ENCODE peak calls at places on chromosome 12, in five cellular contexts. A is ovary, B is pancreas, S is mammary epithelial cell, F is upper lobe of right lung. H is an unnamed sample. For H3K4me1, the result is how much of the 10 kb centered on the place peaks cover.

GRCh38 chr12:16602412-16602811 is 3.5 kb downstream of the LMO3 start:
- DNase-seq in S (no peak), A (no peak), B (no peak), F (no peak), H (no peak)

GRCh38 chr12:109150124-109150640 is 33.8 kb downstream of the ACACB start:
- DNase-seq in B (no peak), A (no peak), S (no peak), F (no peak), H (no peak)

GRCh38 chr12:8742501-8742900 is 44.7 kb downstream of the RIMKLB start:
- DNase-seq in S (peak), A (no peak), B (no peak), F (no peak), H (no peak)

GRCh38 chr12:106918746-106919145 is 37.0 kb upstream of the TMEM263 start:
- DNase-seq in S (no peak), B (no peak), F (no peak), A (no peak), H (no peak)

GRCh38 chr12:111868676-111869588 is 26.9 kb downstream of the MAPKAPK5 start:
- DNase-seq in B (no peak), F (no peak), S (no peak), A (no peak), H (no peak)

GRCh38 chr12:72499244-72499643 is 227.1 kb downstream of the TRHDE start:
- DNase-seq in A (no peak), B (no peak), S (peak), F (no peak), H (no peak)

GRCh38 chr12:15706010-15706676 is 83.0 kb downstream of the EPS8 start:
- DNase-seq in S (no peak), A (no peak), F (no peak), B (peak), H (no peak)

GRCh38 chr12:127550271-127550670 is 716.7 kb upstream of the TMEM132C start:
- DNase-seq in A (no peak), S (peak), F (no peak), B (no peak), H (no peak)

GRCh38 chr12:9745191-9745590 is 12.3 kb upstream of the CLECL1 start:
- DNase-seq in A (no peak), S (no peak), F (no peak), B (no peak), H (no peak)

GRCh38 chr12:92721668-92722067 is 18.9 kb downstream of the PLEKHG7 start:
- DNase-seq in B (no peak), S (no peak), F (no peak), A (no peak), H (no peak)

GRCh38 chr12:20601668-20602280 is 93.4 kb upstream of the SLCO1C1 start:
- DNase-seq in A (no peak), B (no peak), F (no peak), S (no peak), H (no peak)

GRCh38 chr12:100372846-100373245 is 16.0 kb downstream of the SLC17A8 start:
- DNase-seq in B (no peak), A (no peak), F (no peak), S (no peak), H (no peak)

GRCh38 chr12:60920841-60921495 is 1325.1 kb downstream of the SLC16A7 start:
- DNase-seq in B (no peak), S (peak), F (no peak), A (no peak), H (no peak)

GRCh38 chr12:67818379-67819001 is 169.9 kb downstream of the DYRK2 start:
- DNase-seq in S (no peak), B (no peak), F (no peak), A (no peak), H (no peak)

GRCh38 chr12:29734748-29735147 is 49.0 kb downstream of the TMTC1 start:
- DNase-seq in S (no peak), F (no peak), B (no peak), A (no peak), H (no peak)

GRCh38 chr12:113274848-113275247 is 53.6 kb downstream of the TPCN1 start:
- DNase-seq in S (no peak), A (no peak), F (no peak), B (no peak), H (no peak)

GRCh38 chr12:47650469-47650868 is 55.4 kb downstream of the RPAP3 start:
- DNase-seq in F (no peak), S (no peak), A (no peak), B (no peak), H (no peak)

GRCh38 chr12:29282452-29282851 is 98.5 kb downstream of the ERGIC2 start:
- DNase-seq in B (no peak), F (no peak), A (no peak), S (no peak), H (no peak)

GRCh38 chr12:107405436-107405835 is 280.2 kb upstream of the PWP1 start:
- DNase-seq in S (no peak), F (no peak), B (no peak), A (no peak), H (no peak)

GRCh38 chr12:131673519-131674265 is 37.2 kb upstream of the SFSWAP start:
- DNase-seq in S (peak), F (peak), A (no peak), B (no peak), H (peak)

GRCh38 chr12:6201199-6201608 is 1.0 kb downstream of the CD9 start:
- DNase-seq in F (peak), B (peak), A (no peak), S (no peak), H (peak)

GRCh38 chr12:41486718-41487117 is 298.6 kb downstream of the PDZRN4 start:
- DNase-seq in A (no peak), B (no peak), F (no peak), S (peak), H (no peak)

GRCh38 chr12:47742253-47742825 is 16.3 kb downstream of the RAPGEF3 start:
- DNase-seq in S (no peak), B (peak), F (peak), A (no peak), H (peak)

GRCh38 chr12:88889326-88890110 is 309.2 kb upstream of the KITLG start:
- DNase-seq in A (no peak), S (peak), B (no peak), F (no peak), H (no peak)

DNA sequence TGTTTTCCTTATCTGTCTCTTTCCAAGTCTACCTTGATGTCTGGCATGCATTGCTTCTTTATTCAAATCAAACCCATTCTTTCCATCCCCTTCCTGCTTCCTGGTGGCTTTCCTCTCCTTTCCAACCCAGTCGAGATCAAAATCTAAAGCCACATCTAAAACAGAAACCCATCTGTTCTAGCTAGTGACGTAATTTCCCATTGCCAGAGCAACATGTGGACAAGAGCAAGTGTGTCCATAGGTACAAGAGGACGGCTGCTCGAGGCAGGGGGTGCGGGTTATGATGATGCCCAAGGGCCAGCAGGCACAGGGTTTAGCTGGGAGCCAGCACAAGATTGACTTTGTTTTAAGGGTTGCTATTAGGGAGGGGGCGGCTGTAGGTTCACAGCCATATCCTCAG is 7.0 kb downstream of the KRT80 start:
- DNase-seq in S (no peak), A (no peak), F (no peak), B (no peak), H (no peak)
- H3K4me1 ChIP-seq in S (under half), A (under half), F (under half), B (under half), H (under half)

DNA sequence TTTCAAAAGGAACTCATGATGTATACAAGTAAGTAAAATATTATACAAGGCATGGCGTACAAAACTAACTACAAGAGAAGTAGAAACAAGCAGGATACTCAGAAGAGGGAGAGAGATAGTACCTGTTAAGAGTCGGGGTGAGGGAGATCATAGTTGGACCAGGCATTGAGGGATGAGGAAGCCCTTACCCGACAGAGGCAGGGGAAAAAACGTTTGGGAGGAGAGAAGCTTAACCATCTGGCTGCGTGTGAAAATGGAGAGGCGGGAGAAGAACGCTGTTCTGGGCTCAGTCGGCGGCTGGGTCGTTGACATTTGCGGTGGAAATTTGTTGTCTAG is 575 bp upstream of the FMNL3 start:
- DNase-seq in A (no peak), S (no peak), F (no peak), B (no peak), H (no peak)
- H3K27ac ChIP-seq in A (no peak), S (no peak), F (no peak), B (no peak), H (no peak)

GRCh38 chr12:56838602-56839488 is 75.7 kb downstream of the HSD17B6 start:
- DNase-seq in A (no peak), F (no peak), B (no peak), S (no peak), H (no peak)

GRCh38 chr12:56836800-56837663 is 73.9 kb downstream of the HSD17B6 start:
- DNase-seq in B (no peak), F (no peak), S (peak), A (no peak), H (no peak)

GRCh38 chr12:56833780-56834179 is 70.7 kb downstream of the HSD17B6 start:
- DNase-seq in B (no peak), A (no peak), S (no peak), F (no peak), H (no peak)

GRCh38 chr12:56834886-56835285 is 71.8 kb downstream of the HSD17B6 start:
- DNase-seq in S (no peak), F (no peak), B (no peak), A (no peak), H (no peak)

GRCh38 chr12:56836317-56836716 is 73.2 kb downstream of the HSD17B6 start:
- DNase-seq in F (no peak), S (peak), B (no peak), A (no peak), H (no peak)
- H3K4me1 ChIP-seq in F (under half), S (under half), B (under half), A (under half), H (under half)

DNA sequence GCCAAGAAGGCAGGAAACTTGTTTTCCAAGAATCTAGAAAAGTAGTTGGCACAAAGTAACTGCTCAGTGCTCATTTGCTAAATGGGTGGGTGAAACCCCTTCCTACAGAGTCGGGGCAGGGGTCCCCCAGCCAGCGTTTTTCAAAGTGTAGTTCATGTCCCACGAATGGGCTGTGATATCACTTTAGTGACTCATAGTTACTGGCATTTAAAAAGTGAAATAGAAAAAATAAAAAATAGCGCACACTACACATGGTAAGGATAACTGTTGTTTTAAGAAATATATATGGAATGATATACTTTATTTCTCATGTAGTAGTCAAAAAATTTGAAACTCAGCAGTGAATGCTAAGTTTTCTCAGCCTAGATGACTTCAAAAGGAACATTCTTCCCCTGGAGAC is 250.4 kb downstream of the CHST11 start:
- DNase-seq in A (no peak), F (no peak), B (no peak), S (no peak), H (peak)
- H3K27ac ChIP-seq in A (no peak), F (no peak), B (no peak), S (no peak), H (no peak)

GRCh38 chr12:120121766-120122293 is 5.3 kb upstream of the RAB35 start:
- DNase-seq in S (no peak), A (no peak), B (no peak), F (no peak), H (no peak)
- H3K4me1 ChIP-seq in S (under half), A (under half), B (under half), F (under half), H (under half)

DNA sequence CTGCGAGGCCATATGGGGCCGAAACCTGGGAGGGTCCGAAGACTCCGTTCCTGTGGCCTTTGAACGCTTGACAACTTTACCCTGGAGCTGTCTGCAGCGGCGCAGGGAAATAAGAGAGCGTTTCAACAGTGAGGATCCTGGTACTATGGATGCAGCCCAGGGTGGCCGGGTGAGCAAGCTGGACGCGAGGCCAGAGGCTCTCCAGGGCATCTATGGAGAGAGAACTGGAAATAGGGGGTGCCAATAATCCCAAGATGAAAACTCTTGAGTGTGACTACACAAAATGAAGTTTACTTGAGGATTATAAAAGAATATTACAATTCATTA is 1.1 kb upstream of the ABCC9 start:
- DNase-seq in A (no peak), F (no peak), B (no peak), S (no peak), H (no peak)
- H3K27ac ChIP-seq in A (peak), F (peak), B (no peak), S (no peak), H (no peak)

GRCh38 chr12:116808113-116808786 is 70.1 kb downstream of the RNFT2 start:
- DNase-seq in B (no peak), A (no peak), F (no peak), S (no peak), H (no peak)
- H3K4me1 ChIP-seq in B (under half), A (under half), F (under half), S (under half), H (under half)

DNA sequence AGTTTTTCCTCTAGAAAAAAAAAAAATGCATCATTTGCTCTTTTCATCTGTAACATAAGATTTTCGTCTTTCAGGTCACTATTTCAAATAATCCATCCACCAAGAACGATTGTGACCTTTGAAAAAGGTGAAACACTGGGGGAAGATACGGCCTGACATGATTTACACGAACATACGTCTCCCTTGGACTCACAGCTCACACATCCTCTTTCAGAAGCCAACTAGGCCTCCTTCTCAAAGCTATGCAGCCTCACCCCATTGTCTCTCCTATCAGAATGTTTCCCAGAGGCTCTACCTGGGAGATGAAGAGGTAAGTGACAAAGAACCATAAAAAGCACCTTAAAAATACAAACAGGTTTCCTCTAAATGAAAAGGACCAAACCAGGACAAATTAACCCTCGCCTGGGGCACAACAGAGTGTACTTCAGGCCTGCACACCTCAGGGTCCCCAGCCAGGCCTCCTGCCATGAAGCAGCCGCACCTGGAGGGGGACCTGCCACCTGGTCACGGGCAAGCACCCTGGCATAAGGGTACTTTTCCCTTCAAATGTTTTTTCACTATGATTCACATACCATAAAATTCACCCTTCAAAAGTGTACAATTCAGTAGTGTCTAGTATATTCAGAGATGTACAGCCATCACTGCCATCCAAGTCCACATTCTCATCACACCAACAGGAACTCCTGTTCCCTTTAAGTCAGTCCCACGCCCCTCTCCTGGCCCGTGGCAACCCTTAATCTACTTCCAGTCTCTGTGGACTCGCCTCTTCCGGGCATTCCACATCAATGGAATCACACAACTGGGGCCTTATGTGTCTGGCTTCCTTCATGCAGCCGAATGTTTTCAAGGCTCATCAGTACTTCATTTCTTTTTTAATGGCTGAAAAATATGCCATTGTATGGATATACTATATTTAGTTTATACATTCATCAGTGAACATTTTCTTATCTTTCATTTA is 5.4 kb downstream of the SLC15A4 start:
- DNase-seq in B (no peak), F (no peak), A (no peak), S (peak), H (no peak)
- H3K27ac ChIP-seq in B (peak), F (peak), A (no peak), S (peak), H (peak)

DNA sequence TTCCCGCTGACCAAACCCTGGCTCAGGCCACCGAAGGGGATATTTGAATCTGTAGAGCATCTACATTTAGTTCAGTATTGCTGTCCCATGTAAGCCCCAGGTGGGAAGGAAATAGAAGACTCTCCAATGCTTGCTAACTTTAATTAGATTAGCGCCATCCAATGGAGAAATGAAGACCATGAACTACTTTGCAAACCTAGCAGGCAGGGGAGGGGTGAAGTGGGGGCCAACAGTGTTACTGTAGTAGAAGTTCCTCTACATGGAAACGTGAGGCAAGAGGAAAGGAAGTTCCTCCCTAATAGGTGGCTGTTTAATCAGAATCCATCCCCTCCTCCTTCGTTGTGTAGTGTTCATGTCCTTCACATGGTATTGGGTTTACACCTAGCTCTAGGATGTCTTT is 9.3 kb upstream of the DENND5B start:
- DNase-seq in S (no peak), A (no peak), B (no peak), F (no peak), H (no peak)
- H3K4me1 ChIP-seq in S (under half), A (under half), B (under half), F (under half), H (under half)

DNA sequence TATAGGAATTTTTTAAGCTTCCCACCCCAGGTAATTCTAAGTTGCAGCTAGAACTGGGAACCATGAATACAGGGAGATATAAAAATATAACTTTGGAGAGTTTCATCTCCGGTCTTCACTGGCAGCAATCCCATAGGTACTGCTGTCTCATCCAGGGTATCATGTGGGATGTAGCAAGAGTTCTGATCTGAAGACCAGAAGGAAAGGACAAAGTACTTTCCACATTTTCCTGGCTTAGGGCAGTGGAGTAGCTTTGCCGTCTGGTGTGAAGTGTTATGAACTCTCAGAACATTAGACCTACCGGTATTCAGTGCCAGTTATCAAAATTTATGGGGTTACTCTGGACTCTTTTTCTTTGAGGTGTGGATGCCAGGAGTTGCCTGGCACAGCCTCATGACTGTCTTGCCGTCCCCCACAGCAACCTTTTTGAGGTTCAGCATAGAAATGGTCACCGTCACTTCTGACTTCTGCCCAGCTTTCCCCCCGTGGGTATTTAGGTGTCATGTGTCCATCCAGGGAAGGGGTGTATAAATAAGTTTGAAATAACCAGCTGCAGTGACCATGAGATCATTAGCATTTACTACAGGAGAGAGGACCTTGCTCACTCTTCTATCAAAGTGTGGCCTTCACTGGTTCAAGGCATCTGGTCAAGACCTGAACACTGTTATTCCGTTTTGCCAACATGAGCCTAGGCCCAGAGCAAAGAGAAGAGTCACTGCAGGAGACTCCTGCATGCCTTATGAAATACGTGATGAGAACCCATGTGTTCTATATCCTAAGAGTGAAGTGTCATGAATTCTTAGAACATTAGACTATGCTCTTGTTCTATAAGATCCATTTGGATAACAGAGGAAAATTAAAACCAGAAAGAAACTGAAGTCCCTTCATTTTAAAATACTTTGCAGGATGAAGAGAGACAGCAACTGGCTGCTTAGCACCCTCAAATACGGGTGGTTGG is 22.2 kb downstream of the TMEM233 start:
- DNase-seq in A (no peak), B (no peak), F (no peak), S (no peak), H (no peak)
- H3K27ac ChIP-seq in A (no peak), B (no peak), F (no peak), S (no peak), H (no peak)